ENCODE peak calls at places on chromosomes 12 and 14, in eight cellular contexts. Z is heart right ventricle; V is pancreas; U is K562; S is dorsolateral prefrontal cortex; H is psoas muscle; T is right lobe of liver; O is CD4-positive, alpha-beta memory T cell. E is an unnamed sample.
A peak's percentile ranks its signal among the peaks of the same experiment; 100 is the strongest.

GRCh38 chr12:13093850-13094225 is 9.6 kb downstream of the GSG1 start:
- DNase-seq in Z (no peak), V (no peak), U (no peak), S (no peak), H (no peak), T (no peak), O (no peak), E (no peak)

GRCh38 chr12:101877816-101878811 is 734 bp downstream of the DRAM1 start:
- DNase-seq in Z (peak; percentile 35), V (no peak), U (peak; percentile 39), S (no peak), H (peak; percentile 37), T (peak; percentile 58), O (no peak), E (no peak)

GRCh38 chr12:47507221-47507620 is 198.6 kb downstream of the RPAP3 start:
- DNase-seq in Z (no peak), V (no peak), U (no peak), S (no peak), H (no peak), T (no peak), O (no peak), E (no peak)

GRCh38 chr12:38664661-38665269 is 240.6 kb downstream of the CPNE8 start:
- DNase-seq in Z (no peak), V (no peak), U (no peak), S (no peak), H (no peak), T (no peak), O (no peak), E (no peak)

GRCh38 chr14:56810850-56811595 is 744 bp upstream of the OTX2 start:
- DNase-seq in Z (no peak), V (no peak), U (no peak), S (no peak), H (no peak), T (no peak), O (no peak), E (no peak)

GRCh38 chr12:130754234-130755001 is 38.3 kb upstream of the RIMBP2 start:
- DNase-seq in Z (no peak), V (no peak), U (no peak), S (no peak), H (no peak), T (no peak), O (no peak), E (no peak)

GRCh38 chr12:113068312-113068935 is 11.9 kb downstream of the DTX1 start:
- DNase-seq in Z (no peak), V (no peak), U (no peak), S (no peak), H (no peak), T (no peak), O (no peak), E (no peak)

GRCh38 chr14:54683882-54684794 is 117.2 kb downstream of the SAMD4A start:
- DNase-seq in Z (peak; percentile 20), V (no peak), U (no peak), S (no peak), H (peak; percentile 64), T (no peak), O (no peak), E (peak; percentile 84)

GRCh38 chr12:119115296-119115905 is 63.3 kb upstream of the HSPB8 start:
- DNase-seq in Z (no peak), V (peak; percentile 39), U (peak; percentile 72), S (peak; percentile 40), H (no peak), T (no peak), O (peak; percentile 5), E (no peak)

DNA sequence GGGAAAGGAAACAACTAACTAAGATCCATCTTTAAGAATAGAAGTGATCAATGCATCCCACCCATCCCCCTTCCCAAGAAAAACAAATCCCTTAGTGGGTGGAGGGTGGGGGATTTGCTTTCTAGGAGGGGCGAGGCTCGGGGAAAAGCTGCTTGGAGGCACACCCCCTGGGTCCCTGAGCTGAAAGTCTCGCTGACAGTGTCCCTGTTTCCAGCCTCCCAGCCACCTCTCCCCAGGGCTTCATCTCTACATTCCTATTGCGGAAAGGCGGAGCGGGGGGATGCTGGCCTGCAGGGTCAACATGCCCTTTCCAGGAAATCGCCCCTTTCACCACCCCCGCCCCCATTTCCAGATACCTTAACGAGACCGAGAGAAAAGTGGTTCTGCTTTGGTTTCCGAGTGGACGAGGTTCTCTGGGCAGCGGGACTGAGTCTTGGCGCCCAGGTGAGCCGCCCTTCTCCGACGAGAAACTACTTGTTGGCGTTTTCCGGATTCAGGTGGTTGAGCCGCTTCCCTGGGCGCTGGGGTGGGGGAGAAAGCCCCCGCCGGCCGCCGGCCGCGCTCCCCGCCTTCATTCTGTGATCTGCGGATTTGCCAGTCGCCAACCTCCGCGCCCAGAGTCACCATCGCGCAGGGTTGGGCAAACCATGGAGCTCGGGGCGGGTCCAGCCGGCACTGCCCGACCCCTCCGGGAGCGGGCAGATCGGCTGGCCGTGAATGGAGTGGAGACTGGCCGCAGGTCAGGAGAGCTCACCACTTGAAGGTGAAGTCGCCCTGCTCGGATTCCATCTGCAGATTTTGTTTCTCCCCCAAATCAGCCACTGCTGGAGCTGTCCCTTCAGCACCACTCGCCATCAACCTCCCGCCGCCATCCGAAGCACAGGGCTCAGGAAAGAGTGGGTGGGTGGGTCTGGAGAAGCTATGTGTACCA is 523 bp downstream of the KCNC2 start:
- DNase-seq in Z (no peak), V (peak; percentile 12), U (no peak), S (no peak), H (peak; percentile 11), T (peak; percentile 18), O (no peak), E (no peak)
- H3K4me3 ChIP-seq in Z (no peak overlapping the region), V (no peak overlapping the region), U (no peak overlapping the region), S (peak overlapping the region; percentile 55), H (no peak overlapping the region), T (no peak overlapping the region), O (no peak overlapping the region), E (no peak overlapping the region)

DNA sequence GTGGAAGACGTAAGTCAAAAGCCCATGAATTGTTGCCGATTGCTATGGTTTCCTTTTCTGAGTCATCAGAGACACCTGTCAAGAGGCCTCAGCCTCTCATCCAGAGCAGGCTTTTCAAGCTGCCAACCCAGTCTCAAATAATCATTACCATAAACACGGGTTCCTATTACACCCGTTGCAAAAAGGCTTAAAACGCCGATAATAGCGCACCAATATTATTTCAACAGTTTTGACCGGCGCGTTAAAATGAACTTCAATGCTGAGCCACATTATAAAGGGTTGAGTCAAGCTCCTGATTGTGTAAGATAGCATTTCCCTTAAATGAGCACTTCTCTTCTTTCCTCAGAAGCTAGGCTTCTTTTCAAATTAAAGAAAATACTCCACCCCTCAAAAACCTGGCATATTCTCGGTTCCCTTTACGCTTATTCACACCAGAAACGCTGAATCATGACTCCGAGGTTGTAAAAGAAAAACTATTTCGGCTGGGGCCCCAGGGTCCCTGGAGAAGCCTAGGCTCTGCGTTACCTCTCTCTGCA is 1.4 kb downstream of the TMTC1 start:
- DNase-seq in Z (no peak), V (no peak), U (no peak), S (no peak), H (no peak), T (no peak), O (no peak), E (peak; percentile 22)
- H3K4me3 ChIP-seq in Z (peak overlapping the region; percentile 83), V (peak overlapping the region; percentile 54), U (no peak overlapping the region), S (peak overlapping the region; percentile 62), H (peak overlapping the region; percentile 75), T (peak overlapping the region; percentile 80), O (no peak overlapping the region), E (peak overlapping the region; percentile 59)

GRCh38 chr12:49110191-49111155 is at the start of gene LMBR1L:
- DNase-seq in Z (peak; percentile 92), V (peak; percentile 96), U (peak; percentile 99), S (peak; percentile 96), H (peak; percentile 95), T (peak; percentile 95), O (peak; percentile 96), E (peak; percentile 95)

GRCh38 chr12:49109631-49110172 is 945 bp downstream of the LMBR1L start:
- DNase-seq in Z (no peak), V (no peak), U (no peak), S (peak; percentile 20), H (no peak), T (no peak), O (no peak), E (no peak)

GRCh38 chr12:49108958-49109404 is 1.7 kb downstream of the LMBR1L start:
- DNase-seq in Z (peak; percentile 39), V (peak; percentile 49), U (no peak), S (peak; percentile 9), H (peak; percentile 64), T (peak; percentile 53), O (no peak), E (no peak)

GRCh38 chr12:49105504-49106120 is 5.0 kb downstream of the LMBR1L start:
- DNase-seq in Z (no peak), V (no peak), U (no peak), S (no peak), H (peak; percentile 48), T (no peak), O (no peak), E (no peak)

DNA sequence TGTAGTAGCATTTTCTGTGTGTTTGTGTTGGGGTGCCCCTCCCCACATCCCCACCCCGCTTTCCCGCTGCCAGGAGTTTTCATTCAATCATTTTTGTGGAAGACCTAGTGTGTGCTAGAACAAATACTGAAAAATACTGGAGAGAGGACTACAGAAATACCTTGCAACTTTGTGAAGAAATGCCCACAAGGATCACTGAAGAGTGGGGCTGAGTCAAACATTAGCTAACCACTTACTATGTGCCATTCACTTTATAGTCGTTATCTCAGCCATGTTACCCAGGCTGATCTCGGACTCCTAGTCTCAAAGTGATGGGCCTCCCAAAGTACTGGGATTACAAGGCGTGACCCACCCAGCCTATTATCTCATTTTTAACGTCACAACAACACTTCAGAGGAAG is 559 bp upstream of the LMBR1L start:
- DNase-seq in Z (no peak), V (no peak), U (no peak), S (no peak), H (no peak), T (no peak), O (no peak), E (no peak)
- H3K4me3 ChIP-seq in Z (peak overlapping the region; percentile 99), V (peak overlapping the region; percentile 84), U (peak overlapping the region; percentile 81), S (peak overlapping the region; percentile 98), H (peak overlapping the region; percentile 77), T (peak overlapping the region; percentile 92), O (peak overlapping the region; percentile 14), E (peak overlapping the region; percentile 25)

GRCh38 chr12:132561784-132562156 is 48.6 kb downstream of the LRCOL1 start:
- DNase-seq in Z (no peak), V (peak; percentile 46), U (peak; percentile 46), S (peak; percentile 41), H (no peak), T (no peak), O (no peak), E (no peak)

GRCh38 chr12:132560831-132561783 is 49.3 kb downstream of the LRCOL1 start:
- DNase-seq in Z (peak; percentile 60), V (peak; percentile 80), U (peak; percentile 84), S (no peak), H (no peak), T (no peak), O (peak; percentile 63), E (no peak)

GRCh38 chr12:132559652-132560420 is 50.5 kb downstream of the LRCOL1 start:
- DNase-seq in Z (peak; percentile 40), V (peak; percentile 60), U (peak; percentile 94), S (peak; percentile 53), H (peak; percentile 41), T (peak; percentile 48), O (peak; percentile 37), E (no peak)

GRCh38 chr12:132558861-132559623 is 51.3 kb downstream of the LRCOL1 start:
- DNase-seq in Z (no peak), V (no peak), U (no peak), S (peak; percentile 46), H (no peak), T (no peak), O (no peak), E (no peak)

DNA sequence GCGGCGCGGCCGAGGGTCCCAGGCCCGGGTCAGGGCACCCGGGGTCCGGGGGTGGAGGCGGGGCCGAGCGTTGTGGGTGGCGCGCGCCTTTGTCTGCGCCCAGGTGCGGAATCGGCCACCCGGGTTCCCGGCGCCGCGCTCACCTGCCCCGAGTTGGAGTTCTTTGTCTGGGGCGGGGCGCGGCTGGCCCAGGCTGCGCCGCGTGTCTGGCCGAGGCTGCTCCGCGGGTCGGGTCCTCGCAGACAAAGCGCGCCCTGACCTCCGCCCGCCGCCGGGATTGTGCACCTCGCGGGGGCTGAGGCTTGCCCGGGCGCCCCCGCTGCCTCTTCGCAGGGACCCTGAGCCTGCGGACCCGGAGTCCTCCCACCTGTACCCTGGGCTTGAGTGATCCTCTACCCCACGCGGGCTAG is 50.0 kb downstream of the LRCOL1 start:
- DNase-seq in Z (no peak), V (peak; percentile 45), U (peak; percentile 84), S (no peak), H (no peak), T (no peak), O (peak; percentile 25), E (no peak)
- H3K4me3 ChIP-seq in Z (peak overlapping the region; percentile 61), V (peak overlapping the region; percentile 56), U (peak overlapping the region; percentile 83), S (peak overlapping the region; percentile 60), H (peak overlapping the region; percentile 66), T (peak overlapping the region; percentile 60), O (no peak overlapping the region), E (peak overlapping the region; percentile 58)